ENCODE peak calls at places on chromosomes 5 and 9, in seven cellular contexts. T is GM23338, X is sigmoid colon, Z is transverse colon, N is stomach, Y is HepG2, M is breast epithelium. B is an unnamed sample. For H3K4me1, the result is how much of the 10 kb centered on the place peaks cover.

GRCh38 chr5:159084053-159084452 is 15.7 kb downstream of the EBF1 start:
- DNase-seq in T (no peak), M (no peak), X (no peak), Y (no peak), N (no peak), Z (no peak), B (no peak)

GRCh38 chr9:92749071-92749933 is 15.3 kb downstream of the BICD2 start:
- DNase-seq in Z (no peak), Y (no peak), X (no peak), N (no peak), M (no peak), T (no peak), B (no peak)

GRCh38 chr5:125987677-125988255 is 435.4 kb upstream of the GRAMD2B start:
- DNase-seq in M (no peak), Z (no peak), N (no peak), T (peak), X (no peak), Y (no peak), B (no peak)

GRCh38 chr5:114447084-114447773 is 85.4 kb downstream of the KCNN2 start:
- DNase-seq in N (no peak), Y (no peak), Z (no peak), X (no peak), M (no peak), T (peak), B (no peak)

GRCh38 chr9:116471093-116471906 is 215.8 kb upstream of the TRIM32 start:
- DNase-seq in Y (no peak), T (peak), X (no peak), N (no peak), Z (no peak), M (no peak), B (no peak)

GRCh38 chr5:141709704-141710267 is 27.8 kb upstream of the ARAP3 start:
- DNase-seq in X (no peak), N (no peak), Y (no peak), M (no peak), Z (no peak), T (no peak), B (no peak)

GRCh38 chr9:76926324-76926731 is 20.4 kb upstream of the PRUNE2 start:
- DNase-seq in T (no peak), X (no peak), Y (no peak), N (no peak), M (no peak), Z (no peak), B (no peak)

GRCh38 chr9:71990466-71990865 is 69.9 kb downstream of the C9orf57 start:
- DNase-seq in Z (no peak), Y (no peak), N (no peak), T (no peak), X (no peak), M (no peak), B (no peak)

GRCh38 chr5:107808671-107809137 is 138.0 kb upstream of the EFNA5 start:
- DNase-seq in X (no peak), M (no peak), Y (peak), N (no peak), T (peak), Z (no peak), B (no peak)

GRCh38 chr5:35456506-35456905 is 161.2 kb upstream of the SPEF2 start:
- DNase-seq in M (no peak), N (no peak), Y (no peak), Z (no peak), X (no peak), T (no peak), B (no peak)

GRCh38 chr5:175616083-175616482 is 41.8 kb upstream of the HRH2 start:
- DNase-seq in Z (no peak), N (no peak), M (no peak), T (no peak), X (no peak), Y (no peak), B (no peak)

GRCh38 chr5:180026320-180026719 is 45.2 kb downstream of the RNF130 start:
- DNase-seq in Y (peak), X (no peak), M (peak), Z (no peak), T (peak), N (peak), B (no peak)

GRCh38 chr5:169702726-169703481 is 65.8 kb downstream of the DOCK2 start:
- DNase-seq in Z (no peak), M (no peak), T (no peak), N (no peak), X (no peak), Y (no peak), B (no peak)

GRCh38 chr5:175713930-175714329 is 56.1 kb downstream of the HRH2 start:
- DNase-seq in X (peak), Z (no peak), T (no peak), M (no peak), Y (no peak), N (peak), B (no peak)

GRCh38 chr5:79225441-79225840 is 10.5 kb upstream of the JMY start:
- DNase-seq in N (no peak), T (no peak), M (no peak), Z (no peak), Y (no peak), X (no peak), B (no peak)

GRCh38 chr5:152844713-152845112 is 439.6 kb upstream of the NMUR2 start:
- DNase-seq in X (no peak), M (no peak), Y (no peak), N (no peak), Z (no peak), T (no peak), B (no peak)

GRCh38 chr9:27539479-27540441 is 10.1 kb upstream of the MOB3B start:
- DNase-seq in Z (peak), X (peak), M (peak), N (no peak), Y (peak), T (no peak), B (peak)

GRCh38 chr9:12737871-12738270 is 36.9 kb upstream of the LURAP1L start:
- DNase-seq in Z (no peak), M (no peak), T (no peak), Y (no peak), X (no peak), N (no peak), B (no peak)

GRCh38 chr5:72841756-72842535 is 25.5 kb downstream of the TNPO1 start:
- DNase-seq in X (no peak), T (no peak), M (no peak), N (no peak), Z (no peak), Y (no peak), B (no peak)

DNA sequence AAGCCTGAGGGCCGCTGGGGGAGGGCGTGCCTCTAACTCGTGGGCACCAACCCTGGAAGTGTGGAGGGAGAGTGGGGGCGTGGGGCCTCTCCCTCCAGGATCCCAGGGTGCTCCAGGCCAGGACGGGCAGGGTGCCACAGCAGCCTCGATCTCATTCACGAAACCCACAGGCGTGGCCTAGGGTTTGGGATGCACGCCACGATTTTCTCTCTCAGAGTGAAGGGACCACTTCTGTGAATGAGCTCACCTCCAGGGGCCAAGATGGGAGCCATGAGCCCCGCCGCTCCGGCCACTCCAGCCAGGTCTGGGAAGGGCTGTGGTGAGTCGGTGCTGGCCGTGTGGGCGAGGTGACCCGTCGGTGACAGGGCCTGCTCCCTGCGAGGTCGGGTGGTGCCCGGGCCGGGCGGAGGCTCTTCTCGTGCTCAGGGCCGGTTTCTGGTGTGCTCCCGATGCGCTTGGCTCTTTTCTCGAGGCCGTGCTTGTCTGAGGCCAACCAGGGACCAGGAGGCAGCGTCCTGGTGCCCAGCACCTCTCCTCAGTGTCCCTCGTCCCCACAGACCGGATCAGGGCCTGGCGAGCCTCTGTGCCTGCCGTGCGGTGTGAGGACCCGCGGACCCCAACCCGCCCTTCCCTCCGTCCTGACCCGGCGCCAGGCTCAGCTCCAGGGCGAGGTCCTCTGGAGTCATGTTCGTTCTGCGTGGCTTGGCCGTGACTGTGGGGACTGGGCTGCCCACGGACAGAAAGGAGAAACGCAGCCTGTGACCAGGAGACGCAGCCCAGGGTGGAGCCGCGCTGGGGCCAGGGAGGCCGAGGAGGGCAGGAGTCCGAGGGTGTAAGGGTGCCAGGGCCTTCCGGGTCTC is 31.0 kb downstream of the TPPP start:
- DNase-seq in X (no peak), N (no peak), T (no peak), Y (no peak), Z (no peak), M (no peak), B (no peak)
- TF ChIP-seq POLR2AphosphoS5 in X (no peak), N (no peak), T (no peak), Y (no peak), Z (no peak), M (no peak), B (no peak)

DNA sequence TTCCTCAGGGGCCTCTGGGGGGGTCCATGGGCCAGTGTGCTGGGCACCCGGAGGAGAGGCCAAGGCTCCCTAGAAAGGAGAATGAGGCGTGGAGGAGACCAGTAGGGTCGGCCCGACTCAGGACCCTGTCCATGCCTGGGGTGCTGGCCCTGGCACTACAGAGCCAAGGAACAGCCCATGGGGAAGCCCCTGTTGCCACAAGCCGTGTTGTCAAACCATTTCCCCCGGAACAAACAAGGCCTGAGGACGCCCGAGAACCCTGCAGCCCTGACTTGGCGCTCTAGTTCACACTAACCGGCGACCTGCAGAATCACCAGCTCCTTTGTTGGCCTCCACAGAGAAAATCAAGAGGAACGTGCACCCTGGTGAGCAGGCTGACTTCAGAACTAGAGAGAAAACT is 41.6 kb upstream of the SLC12A7 start:
- DNase-seq in T (no peak), Z (no peak), Y (no peak), N (no peak), X (no peak), M (no peak), B (no peak)
- H3K4me1 ChIP-seq in T (under half), Z (under half), Y (under half), N (under half), X (under half), M (under half), B (under half)

GRCh38 chr5:168287362-168287761 is 4.1 kb upstream of the WWC1 start:
- DNase-seq in N (no peak), Y (no peak), Z (no peak), X (no peak), M (no peak), T (no peak), B (no peak)

GRCh38 chr5:168290902-168291280 is 554 bp upstream of the WWC1 start:
- DNase-seq in N (no peak), X (no peak), Z (no peak), M (no peak), Y (no peak), T (peak), B (no peak)

GRCh38 chr5:168286386-168286785 is 5.1 kb upstream of the WWC1 start:
- DNase-seq in X (no peak), N (no peak), M (no peak), Y (no peak), T (peak), Z (no peak), B (no peak)

GRCh38 chr5:168291281-168291960 is at the start of gene WWC1:
- DNase-seq in M (peak), X (no peak), Z (peak), N (peak), T (peak), Y (peak), B (peak)

DNA sequence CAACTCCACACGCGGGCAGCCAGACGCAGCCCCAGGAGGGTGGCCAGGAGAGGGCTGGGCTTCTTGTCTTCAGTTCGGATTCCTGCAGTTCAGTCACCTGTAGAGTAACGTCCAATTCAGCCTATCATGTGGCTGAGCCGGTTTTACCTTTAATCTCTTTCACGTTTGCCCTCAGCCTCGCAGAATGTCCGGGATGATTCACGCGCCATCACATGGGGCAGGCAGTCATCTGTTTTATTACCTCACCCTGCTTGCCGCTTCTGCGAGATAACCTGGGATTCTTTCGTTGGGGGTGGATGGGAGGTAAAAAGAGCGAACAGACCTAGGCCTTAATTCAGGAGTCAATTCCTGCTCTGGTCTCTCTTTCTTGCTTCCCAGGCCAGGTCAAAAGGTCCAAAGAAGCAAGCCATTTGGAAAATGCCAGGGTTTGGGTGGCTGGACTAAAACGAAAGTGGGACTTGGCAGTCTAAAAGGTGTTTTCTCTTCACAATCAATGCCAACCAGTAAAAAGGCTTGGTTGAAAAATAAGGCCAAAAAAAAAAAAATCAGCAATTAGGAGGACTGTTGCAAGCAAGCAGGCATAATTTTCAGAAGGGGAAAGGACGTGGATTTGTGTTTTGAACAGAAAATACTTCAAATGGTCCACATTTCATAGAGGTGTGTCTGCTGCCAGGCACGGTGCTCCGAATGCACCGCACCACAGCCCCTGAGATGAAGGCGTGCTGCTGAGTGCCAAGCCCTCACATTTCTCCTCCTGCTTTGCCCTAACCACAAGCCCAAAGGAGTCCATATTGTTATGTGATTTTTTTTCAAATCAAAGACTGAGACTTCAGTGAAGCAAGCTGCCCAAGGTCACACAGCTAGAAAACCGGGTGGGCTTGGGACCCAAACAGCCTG is 2.8 kb upstream of the WWC1 start:
- DNase-seq in X (no peak), N (peak), T (peak), M (peak), Y (peak), Z (peak), B (peak)
- TF ChIP-seq POLR2AphosphoS5 in X (no peak), N (peak), T (no peak), M (peak), Y (no peak), Z (peak), B (peak)

GRCh38 chr5:177364159-177364962 is 6.6 kb downstream of the RGS14 start:
- DNase-seq in Y (no peak), M (no peak), X (no peak), Z (no peak), N (no peak), T (peak), B (no peak)
- H3K4me1 ChIP-seq in Y (half or more), M (under half), X (under half), Z (under half), N (half or more), T (under half), B (under half)

GRCh38 chr5:57778528-57779175 is 296.0 kb upstream of the ACTBL2 start:
- DNase-seq in M (no peak), X (no peak), Z (no peak), Y (no peak), T (no peak), N (no peak), B (no peak)
- TF ChIP-seq POLR2AphosphoS5 in M (no peak), X (no peak), Z (no peak), Y (no peak), T (no peak), N (no peak), B (no peak)

GRCh38 chr5:32298056-32298420 is 14.7 kb downstream of the MTMR12 start:
- DNase-seq in N (no peak), T (no peak), Y (no peak), Z (no peak), M (no peak), X (no peak), B (no peak)
- H3K4me1 ChIP-seq in N (half or more), T (under half), Y (under half), Z (under half), M (under half), X (under half), B (under half)

DNA sequence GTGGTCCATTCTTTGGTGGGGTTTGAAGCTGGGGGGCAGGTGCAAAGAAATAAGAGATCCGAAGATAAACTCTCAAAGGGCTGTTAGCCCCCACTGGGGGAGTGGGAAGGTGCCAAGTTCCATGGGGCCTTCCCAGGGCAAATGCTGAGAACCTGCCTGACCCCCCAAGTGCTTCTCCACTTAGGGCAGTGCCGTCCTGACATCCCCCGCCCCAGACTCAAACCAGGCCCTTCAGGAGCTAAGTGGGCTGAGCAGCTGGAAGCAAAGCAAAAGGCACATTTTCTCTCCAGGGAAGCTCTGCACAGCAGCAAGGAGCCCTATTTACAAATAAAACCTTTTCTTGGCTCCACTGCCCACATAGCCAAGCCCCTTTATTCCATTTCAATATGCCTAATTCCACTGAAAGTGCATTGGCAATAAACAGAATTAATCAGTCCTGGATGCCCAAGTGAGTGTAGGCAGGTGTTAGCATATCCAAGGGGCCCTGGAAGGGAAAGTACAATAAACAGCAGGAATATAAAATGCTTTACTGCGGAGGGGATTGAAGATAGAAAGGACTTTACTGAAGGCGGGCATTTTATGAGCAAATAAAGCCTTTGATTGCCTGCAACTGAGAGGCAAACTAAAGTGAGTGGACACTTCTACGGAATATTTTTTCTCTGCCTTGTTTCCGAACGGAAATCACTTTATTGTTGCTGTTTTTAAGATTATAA is 44.6 kb downstream of the WHRN start:
- DNase-seq in M (no peak), N (no peak), Y (no peak), Z (no peak), T (no peak), X (no peak), B (no peak)
- TF ChIP-seq POLR2AphosphoS5 in M (no peak), N (no peak), Y (no peak), Z (no peak), T (no peak), X (no peak), B (no peak)

DNA sequence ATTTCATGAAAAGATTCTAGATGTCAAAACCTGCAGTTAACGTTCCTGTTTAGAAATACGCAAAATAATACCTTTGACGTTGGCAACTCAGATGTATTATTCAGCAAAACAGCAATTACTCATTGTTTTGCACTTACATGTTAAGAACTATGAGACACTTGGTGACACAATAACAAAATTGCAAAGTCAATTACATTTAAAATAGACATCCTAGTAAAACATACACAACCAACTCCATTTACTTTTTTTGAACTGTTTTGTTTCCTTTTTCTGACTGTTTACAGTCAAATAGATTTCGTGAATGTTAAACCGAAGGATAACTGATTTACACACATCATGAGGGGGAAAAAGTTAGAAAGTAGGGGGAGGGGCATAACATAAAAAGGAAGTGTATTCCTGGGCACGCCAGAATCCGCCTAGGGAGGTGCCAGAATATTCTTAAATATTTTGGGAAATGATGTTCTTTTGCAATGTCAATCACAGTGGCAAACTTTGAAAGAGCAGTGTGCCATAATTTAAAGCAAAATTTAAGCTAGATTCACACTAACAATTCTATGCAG is 220.1 kb downstream of the MEF2C start:
- DNase-seq in N (no peak), T (no peak), X (no peak), Z (no peak), M (no peak), Y (no peak), B (no peak)
- H3K4me1 ChIP-seq in N (under half), T (half or more), X (under half), Z (under half), M (under half), Y (under half), B (under half)

B was measured in prostate gland.